ENCODE peak calls at places on chromosomes 7 and 10, in ten cellular contexts. Z is type B pancreatic cell; H is NCI-H2081; B is psoas muscle; N is GM12891; F is pancreas; U is epithelial cell of esophagus; K is activated gamma-delta T cell treated with Interleukin-2 at 50 U/mL for 16 hours; G is smooth muscle cell of the brain vasculature; P is stimulated activated naive CD4-positive, alpha-beta T cell. W is an unnamed sample.

GRCh38 chr10:87991946-87992345 is 128.5 kb downstream of the PTEN start:
- DNase-seq in Z (no peak), H (no peak), B (no peak), N (no peak), F (no peak), U (no peak), K (no peak), G (no peak), P (no peak), W (no peak)

GRCh38 chr10:87961314-87961713 is 97.9 kb downstream of the PTEN start:
- DNase-seq in Z (no peak), H (no peak), B (no peak), N (no peak), F (no peak), U (peak), K (no peak), G (no peak), P (no peak), W (peak)

GRCh38 chr7:88111136-88111748 is 108.6 kb downstream of the SRI start:
- DNase-seq in Z (no peak), H (peak), B (no peak), N (no peak), F (no peak), U (peak), K (no peak), G (peak), P (no peak), W (peak)

GRCh38 chr10:93481931-93482834 is at the start of gene MYOF:
- DNase-seq in Z (peak), H (peak), B (peak), N (peak), F (peak), U (peak), K (peak), G (peak), P (peak), W (peak)

GRCh38 chr7:44276571-44277101 is 48.8 kb downstream of the CAMK2B start:
- DNase-seq in Z (no peak), H (no peak), B (peak), N (no peak), F (no peak), U (no peak), K (no peak), G (no peak), P (no peak), W (no peak)

GRCh38 chr7:26372738-26373137 is 81.1 kb downstream of the SNX10 start:
- DNase-seq in Z (no peak), H (no peak), B (no peak), N (no peak), F (no peak), U (no peak), K (no peak), G (no peak), P (no peak), W (no peak)

GRCh38 chr10:20089884-20090283 is 273.7 kb downstream of the PLXDC2 start:
- DNase-seq in Z (no peak), H (no peak), B (no peak), N (no peak), F (no peak), U (no peak), K (no peak), G (no peak), P (no peak), W (no peak)

GRCh38 chr7:42380411-42380810 is 143.4 kb upstream of the GLI3 start:
- DNase-seq in Z (no peak), H (no peak), B (no peak), N (no peak), F (no peak), U (peak), K (no peak), G (no peak), P (no peak), W (no peak)

GRCh38 chr10:82888809-82889455 is 1013.9 kb downstream of the NRG3 start:
- DNase-seq in Z (no peak), H (no peak), B (no peak), N (no peak), F (no peak), U (no peak), K (no peak), G (no peak), P (no peak), W (no peak)

GRCh38 chr10:88408111-88408510 is 175.0 kb downstream of the RNLS start:
- DNase-seq in Z (no peak), H (no peak), B (no peak), N (no peak), F (no peak), U (no peak), K (no peak), G (no peak), P (no peak), W (no peak)

GRCh38 chr7:92735707-92736106 is 100.7 kb downstream of the CDK6 start:
- DNase-seq in Z (no peak), H (no peak), B (no peak), N (no peak), F (no peak), U (no peak), K (no peak), G (no peak), P (no peak), W (no peak)

GRCh38 chr10:14822879-14823755 is 14.7 kb downstream of the CDNF start:
- DNase-seq in Z (no peak), H (peak), B (no peak), N (peak), F (peak), U (peak), K (peak), G (no peak), P (no peak), W (peak)

GRCh38 chr10:126663328-126663727 is 7.2 kb downstream of the C10orf90 start:
- DNase-seq in Z (no peak), H (no peak), B (peak), N (no peak), F (peak), U (no peak), K (no peak), G (no peak), P (no peak), W (no peak)

GRCh38 chr10:119281581-119282071 is 74.3 kb downstream of the GRK5 start:
- DNase-seq in Z (no peak), H (peak), B (peak), N (no peak), F (no peak), U (no peak), K (no peak), G (no peak), P (no peak), W (no peak)

GRCh38 chr7:22182139-22182538 is 174.8 kb downstream of the RAPGEF5 start:
- DNase-seq in Z (no peak), H (no peak), B (no peak), N (no peak), F (no peak), U (no peak), K (no peak), G (no peak), P (no peak), W (no peak)

GRCh38 chr7:104548861-104549260 is 220.5 kb downstream of the LHFPL3 start:
- DNase-seq in Z (no peak), H (no peak), B (no peak), N (no peak), F (no peak), U (no peak), K (no peak), G (no peak), P (no peak), W (no peak)

GRCh38 chr7:85062651-85063050 is 124.2 kb downstream of the SEMA3D start:
- DNase-seq in Z (no peak), H (no peak), B (no peak), N (no peak), F (no peak), U (no peak), K (no peak), G (no peak), P (no peak), W (no peak)

GRCh38 chr10:97270523-97271154 is 21.8 kb downstream of the ARHGAP19 start:
- DNase-seq in Z (no peak), H (no peak), B (no peak), N (no peak), F (no peak), U (peak), K (no peak), G (peak), P (no peak), W (no peak)